ENCODE peak calls at places on chromosomes 2 and 18, in nine cellular contexts. M is cardiac muscle cell, U is fibroblast of lung, R is foreskin fibroblast, B is AG04450, W is H1, G is left ventricle myocardium inferior, Q is heart right ventricle, K is coronary artery. S is an unnamed sample.

GRCh38 chr2:165193178-165193777 is 10.6 kb downstream of the SCN3A start:
- DNase-seq in M (no peak), U (no peak), R (no peak), B (no peak), W (no peak), G (no peak), Q (no peak), K (no peak), S (no peak)

GRCh38 chr2:10839813-10840212 is 27.2 kb upstream of the PDIA6 start:
- DNase-seq in M (peak), U (no peak), R (peak), B (no peak), W (peak), G (no peak), Q (no peak), K (no peak), S (no peak)

GRCh38 chr2:152646775-152647174 is 70.5 kb downstream of the PRPF40A start:
- DNase-seq in M (peak), U (peak), R (peak), B (peak), W (no peak), G (no peak), Q (no peak), K (no peak), S (no peak)

GRCh38 chr18:26574958-26575864 is 26.9 kb upstream of the KCTD1 start:
- DNase-seq in M (peak), U (peak), R (peak), B (no peak), W (peak), G (peak), Q (peak), K (no peak), S (peak)

GRCh38 chr2:170212625-170213280 is 34.8 kb downstream of the MYO3B start:
- DNase-seq in M (peak), U (no peak), R (peak), B (no peak), W (no peak), G (no peak), Q (no peak), K (no peak), S (no peak)

GRCh38 chr2:110149330-110150220 is 34.0 kb upstream of the MALL start:
- DNase-seq in M (peak), U (peak), R (peak), B (peak), W (no peak), G (no peak), Q (no peak), K (no peak), S (no peak)

GRCh38 chr2:1628893-1629292 is 115.4 kb downstream of the PXDN start:
- DNase-seq in M (peak), U (peak), R (peak), B (no peak), W (no peak), G (no peak), Q (no peak), K (peak), S (no peak)

GRCh38 chr2:86436328-86436727 is 4.8 kb upstream of the KDM3A start:
- DNase-seq in M (no peak), U (no peak), R (no peak), B (no peak), W (no peak), G (no peak), Q (no peak), K (no peak), S (no peak)

GRCh38 chr18:45383228-45383627 is 232.0 kb upstream of the SLC14A2 start:
- DNase-seq in M (no peak), U (no peak), R (no peak), B (no peak), W (no peak), G (no peak), Q (no peak), K (no peak), S (no peak)

GRCh38 chr2:177313162-177313781 is 48.7 kb upstream of the NFE2L2 start:
- DNase-seq in M (no peak), U (no peak), R (no peak), B (no peak), W (no peak), G (no peak), Q (no peak), K (no peak), S (no peak)

GRCh38 chr18:56869189-56869777 is 218.1 kb downstream of the WDR7 start:
- DNase-seq in M (peak), U (peak), R (peak), B (peak), W (no peak), G (no peak), Q (no peak), K (no peak), S (no peak)

GRCh38 chr2:170276926-170277571 is 99.1 kb downstream of the MYO3B start:
- DNase-seq in M (no peak), U (no peak), R (no peak), B (no peak), W (no peak), G (no peak), Q (no peak), K (no peak), S (no peak)

GRCh38 chr18:58887613-58887963 is 22.9 kb downstream of the ZNF532 start:
- DNase-seq in M (peak), U (peak), R (no peak), B (no peak), W (no peak), G (peak), Q (peak), K (no peak), S (peak)

GRCh38 chr2:11169333-11169732 is 14.1 kb downstream of the SLC66A3 start:
- DNase-seq in M (peak), U (peak), R (no peak), B (no peak), W (no peak), G (no peak), Q (no peak), K (no peak), S (no peak)

GRCh38 chr18:10732990-10733389 is 207.2 kb downstream of the NAPG start:
- DNase-seq in M (no peak), U (no peak), R (no peak), B (no peak), W (no peak), G (no peak), Q (no peak), K (no peak), S (no peak)

GRCh38 chr2:218710687-218711549 is at the start of gene TTLL4:
- DNase-seq in M (peak), U (peak), R (peak), B (peak), W (peak), G (peak), Q (peak), K (peak), S (peak)

GRCh38 chr2:230864605-230865323 is at the start of gene ITM2C:
- DNase-seq in M (peak), U (peak), R (peak), B (peak), W (peak), G (peak), Q (peak), K (no peak), S (peak)

GRCh38 chr2:239388236-239389151 is 12.3 kb downstream of the HDAC4 start:
- DNase-seq in M (no peak), U (no peak), R (no peak), B (no peak), W (no peak), G (no peak), Q (no peak), K (no peak), S (no peak)

GRCh38 chr2:85166021-85166420 is 32.8 kb downstream of the TCF7L1 start:
- DNase-seq in M (no peak), U (no peak), R (no peak), B (no peak), W (no peak), G (no peak), Q (no peak), K (no peak), S (no peak)

GRCh38 chr18:75208055-75208835 is 694 bp downstream of the PTGR3 start:
- DNase-seq in M (peak), U (peak), R (peak), B (no peak), W (peak), G (peak), Q (peak), K (no peak), S (peak)

GRCh38 chr2:42800461-42800962 is 8.1 kb upstream of the HAAO start:
- DNase-seq in M (no peak), U (no peak), R (no peak), B (no peak), W (no peak), G (no peak), Q (no peak), K (no peak), S (no peak)

GRCh38 chr2:9740382-9741040 is 102.8 kb upstream of the TAF1B start:
- DNase-seq in M (no peak), U (peak), R (no peak), B (no peak), W (no peak), G (no peak), Q (no peak), K (no peak), S (no peak)

GRCh38 chr2:9261231-9261883 is 54.7 kb downstream of the ASAP2 start:
- DNase-seq in M (peak), U (peak), R (peak), B (no peak), W (no peak), G (no peak), Q (no peak), K (no peak), S (no peak)

GRCh38 chr18:54828290-54828871 is at the start of gene RAB27B:
- DNase-seq in M (peak), U (peak), R (peak), B (peak), W (peak), G (peak), Q (peak), K (peak), S (peak)

GRCh38 chr2:159591221-159591620 is 25.1 kb downstream of the BAZ2B start:
- DNase-seq in M (no peak), U (no peak), R (no peak), B (no peak), W (no peak), G (no peak), Q (no peak), K (no peak), S (no peak)

GRCh38 chr2:102915128-102915527 is 153.3 kb downstream of the TMEM182 start:
- DNase-seq in M (peak), U (peak), R (no peak), B (no peak), W (no peak), G (no peak), Q (no peak), K (no peak), S (no peak)

GRCh38 chr2:238030422-238031155 is 30.2 kb upstream of the SCLY start:
- DNase-seq in M (no peak), U (no peak), R (no peak), B (no peak), W (no peak), G (no peak), Q (no peak), K (no peak), S (no peak)

DNA sequence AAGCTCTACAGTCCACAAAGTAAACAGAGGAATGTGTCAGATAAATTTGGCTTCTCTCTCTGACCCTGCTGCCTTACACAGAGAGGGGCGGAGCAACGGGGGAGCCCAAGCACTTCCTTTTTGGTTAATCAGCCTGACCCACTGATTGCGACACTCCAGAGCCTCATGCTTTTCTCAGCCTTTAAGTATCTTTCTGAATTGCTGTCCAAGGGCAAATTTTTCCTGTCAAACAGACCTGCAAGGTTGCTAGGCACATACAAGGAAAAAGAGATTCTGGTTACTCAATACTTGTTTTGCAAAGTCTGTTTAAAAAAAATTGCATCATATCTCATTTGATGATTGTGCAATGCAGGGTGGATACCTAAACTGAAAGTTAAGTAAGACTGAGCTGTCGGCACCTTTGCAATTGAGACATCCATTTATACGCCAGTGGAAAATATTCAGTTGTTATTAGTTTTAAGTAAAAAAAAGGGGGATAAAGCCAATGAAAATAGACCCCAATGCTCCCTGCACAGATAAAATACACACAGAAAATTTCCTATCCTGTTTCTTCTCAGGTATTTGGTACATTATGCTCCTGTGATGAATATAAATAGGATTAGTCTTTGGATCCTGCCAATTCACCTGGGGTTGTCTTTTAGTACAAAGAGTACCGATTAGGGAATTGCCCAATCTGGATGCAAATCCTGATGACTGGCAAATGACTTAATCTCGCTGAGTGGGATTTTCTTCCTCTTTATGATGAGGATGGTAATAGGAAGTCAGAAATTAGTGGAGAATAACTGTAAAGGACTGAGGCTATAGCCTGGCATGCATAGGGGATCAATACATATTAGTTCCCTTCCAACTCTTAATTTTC is 260.2 kb upstream of the TRIB2 start:
- DNase-seq in M (peak), U (peak), R (peak), B (peak), W (no peak), G (peak), Q (peak), K (peak), S (peak)
- H3K4me3 ChIP-seq in M (no peak), U (peak), R (no peak), B (peak), W (no peak), G (peak), Q (peak), K (peak), S (no peak)

DNA sequence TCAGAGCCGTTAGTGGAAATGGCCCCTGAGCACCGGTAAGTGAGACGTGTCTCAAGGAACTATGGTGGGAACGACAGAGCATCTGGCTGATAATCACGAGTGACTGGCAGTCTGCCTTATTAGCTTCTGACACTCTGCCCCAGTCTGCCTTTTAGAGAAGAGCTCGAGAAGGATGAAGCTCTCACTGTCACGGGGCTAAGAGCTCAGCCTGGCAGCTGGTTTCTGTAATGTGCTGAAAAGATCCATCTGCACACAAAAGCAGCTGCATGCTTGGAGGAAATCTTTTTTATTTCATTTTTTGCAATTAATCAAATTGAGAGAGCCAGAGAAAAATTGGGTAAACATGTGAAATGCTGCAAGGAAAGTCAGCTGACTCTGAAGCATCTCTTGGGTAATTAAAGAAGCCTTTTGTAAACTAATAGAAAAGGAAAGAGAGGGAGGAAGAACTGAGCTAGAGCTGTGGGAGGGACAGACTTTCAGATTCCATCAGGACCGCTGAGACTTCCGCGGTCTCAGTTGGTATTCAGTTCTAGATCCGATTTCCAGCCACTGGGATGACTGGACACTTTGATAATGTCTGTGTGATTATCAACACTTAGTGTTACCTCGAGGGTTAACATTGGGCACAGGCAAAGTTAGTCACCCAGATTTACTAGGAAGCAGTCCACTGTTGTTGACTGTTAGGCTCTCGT is 24.4 kb downstream of the MBP start:
- DNase-seq in M (peak), U (peak), R (peak), B (peak), W (peak), G (no peak), Q (no peak), K (no peak), S (no peak)
- H3K4me3 ChIP-seq in M (no peak), U (peak), R (peak), B (peak), W (no peak), G (peak), Q (peak), K (peak), S (no peak)

GRCh38 chr2:232573042-232573441 is 22.6 kb downstream of the EIF4E2 start:
- DNase-seq in M (no peak), U (no peak), R (no peak), B (no peak), W (no peak), G (no peak), Q (no peak), K (no peak), S (no peak)

GRCh38 chr2:232576995-232577394 is 26.5 kb downstream of the EIF4E2 start:
- DNase-seq in M (no peak), U (peak), R (peak), B (no peak), W (no peak), G (no peak), Q (no peak), K (no peak), S (no peak)

GRCh38 chr2:232575404-232575746 is 24.9 kb downstream of the EIF4E2 start:
- DNase-seq in M (no peak), U (no peak), R (no peak), B (no peak), W (no peak), G (no peak), Q (no peak), K (no peak), S (no peak)

GRCh38 chr2:232573821-232574435 is 23.4 kb downstream of the EIF4E2 start:
- DNase-seq in M (no peak), U (no peak), R (no peak), B (no peak), W (no peak), G (no peak), Q (no peak), K (no peak), S (no peak)

DNA sequence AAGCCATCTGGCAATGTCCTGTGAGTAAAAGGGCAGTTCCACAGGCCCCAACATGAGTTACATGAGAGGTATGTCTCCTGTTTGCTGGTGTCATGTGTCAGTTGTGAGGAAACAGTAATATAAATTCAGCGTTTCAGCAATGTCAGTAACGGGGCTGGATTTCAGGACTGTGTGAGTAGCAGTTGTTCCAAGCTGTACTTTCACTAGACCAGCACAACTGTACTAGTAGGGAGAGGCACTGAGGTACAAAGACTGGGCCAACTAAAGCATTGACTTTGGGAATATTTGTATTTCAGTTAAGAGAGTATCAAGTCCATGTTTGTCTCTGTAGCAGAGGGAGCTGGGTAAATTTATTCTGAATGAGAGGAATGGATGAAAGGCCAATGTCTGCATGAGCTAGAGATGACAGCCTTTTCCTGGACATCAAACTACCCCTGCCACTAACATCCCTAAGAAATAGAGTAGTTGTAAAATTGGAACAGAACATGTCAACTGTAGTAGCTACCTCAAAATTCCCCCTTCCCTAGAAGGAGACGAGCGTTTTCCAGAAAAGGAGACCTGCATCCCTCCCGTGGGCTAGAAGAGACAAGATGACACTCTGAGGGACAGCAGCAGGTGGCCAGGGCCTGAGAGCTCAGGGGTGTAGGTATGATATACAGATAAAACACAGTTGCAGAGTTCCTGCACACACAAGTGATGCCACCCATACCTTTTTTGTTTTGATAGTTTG is 24.4 kb downstream of the EIF4E2 start:
- DNase-seq in M (no peak), U (peak), R (peak), B (no peak), W (no peak), G (no peak), Q (no peak), K (no peak), S (no peak)
- H3K4me3 ChIP-seq in M (no peak), U (no peak), R (no peak), B (no peak), W (no peak), G (no peak), Q (no peak), K (no peak), S (no peak)

GRCh38 chr18:48832961-48833700 is 117.6 kb downstream of the SMAD7 start:
- DNase-seq in M (peak), U (peak), R (peak), B (no peak), W (peak), G (peak), Q (no peak), K (peak), S (no peak)
- H3K4me3 ChIP-seq in M (no peak), U (no peak), R (no peak), B (no peak), W (no peak), G (no peak), Q (no peak), K (peak), S (no peak)

DNA sequence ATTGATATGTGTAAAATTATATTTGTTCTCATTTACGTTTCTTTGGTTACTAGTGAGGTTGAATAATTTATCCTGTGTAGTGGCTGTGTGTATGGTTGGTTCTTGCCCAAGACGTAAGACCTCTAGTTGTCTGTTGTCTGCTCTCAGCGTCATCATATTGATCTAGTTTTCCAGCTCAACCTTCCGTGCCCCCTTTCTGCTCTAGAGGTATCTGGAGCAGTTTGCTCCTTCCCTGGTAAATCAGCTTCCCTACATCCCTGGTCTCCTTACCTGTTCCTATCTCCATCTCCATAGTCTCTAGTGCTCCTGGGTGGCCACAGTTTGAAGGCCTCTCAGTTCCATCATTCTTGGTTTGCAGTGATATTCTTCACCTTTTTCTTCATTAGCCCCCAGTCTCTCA is 1.2 kb downstream of the SMYD5 start:
- DNase-seq in M (no peak), U (no peak), R (no peak), B (no peak), W (no peak), G (no peak), Q (no peak), K (no peak), S (no peak)
- H3K4me3 ChIP-seq in M (no peak), U (peak), R (peak), B (peak), W (peak), G (peak), Q (peak), K (peak), S (no peak)

GRCh38 chr2:120289221-120289906 is 36.7 kb downstream of the RALB start:
- DNase-seq in M (peak), U (no peak), R (no peak), B (no peak), W (no peak), G (no peak), Q (no peak), K (no peak), S (no peak)

GRCh38 chr2:120290737-120291136 is 38.1 kb downstream of the RALB start:
- DNase-seq in M (peak), U (peak), R (no peak), B (no peak), W (no peak), G (no peak), Q (no peak), K (no peak), S (no peak)

GRCh38 chr2:120293991-120294329 is 41.3 kb downstream of the RALB start:
- DNase-seq in M (no peak), U (no peak), R (no peak), B (no peak), W (no peak), G (no peak), Q (no peak), K (no peak), S (no peak)

GRCh38 chr2:120291464-120292311 is 39.0 kb downstream of the RALB start:
- DNase-seq in M (peak), U (peak), R (no peak), B (no peak), W (no peak), G (no peak), Q (no peak), K (no peak), S (no peak)

GRCh38 chr2:120293123-120293990 is 40.7 kb downstream of the RALB start:
- DNase-seq in M (peak), U (peak), R (no peak), B (no peak), W (no peak), G (no peak), Q (no peak), K (no peak), S (no peak)
- H3K4me3 ChIP-seq in M (no peak), U (no peak), R (no peak), B (no peak), W (no peak), G (no peak), Q (no peak), K (no peak), S (no peak)

GRCh38 chr2:229273384-229274338 is 2.6 kb upstream of the PID1 start:
- DNase-seq in M (peak), U (peak), R (peak), B (peak), W (peak), G (peak), Q (peak), K (no peak), S (peak)
- H3K4me3 ChIP-seq in M (no peak), U (peak), R (peak), B (peak), W (no peak), G (peak), Q (peak), K (peak), S (peak)